ENCODE peak calls at places on chromosomes 3 and 15, in nine cellular contexts. S is cardiac muscle cell, M is esophagus squamous epithelium, F is lower lobe of right lung, Y is heart left ventricle, U is heart right ventricle, P is left ventricle myocardium inferior, N is GM23248, O is HCT116. G is an unnamed sample.

GRCh38 chr15:69537085-69537484 is 84.5 kb downstream of the RPLP1 start:
- DNase-seq in F (no peak), M (no peak), Y (no peak), N (no peak), U (no peak), P (no peak), O (no peak), S (no peak), G (no peak)

GRCh38 chr15:49627407-49627877 is 6.6 kb downstream of the DTWD1 start:
- DNase-seq in F (no peak), M (no peak), O (peak; percentile 56), S (no peak), U (no peak), Y (no peak), P (no peak), N (peak; percentile 92), G (no peak)

GRCh38 chr3:152595975-152596832 is 238.7 kb upstream of the P2RY1 start:
- DNase-seq in Y (no peak), S (peak; percentile 19), O (no peak), F (no peak), P (no peak), U (peak; percentile 71), N (peak; percentile 68), M (no peak), G (no peak)

GRCh38 chr3:74287557-74287956 is 326.9 kb downstream of the CNTN3 start:
- DNase-seq in N (peak; percentile 8), O (no peak), S (no peak), P (no peak), Y (no peak), F (no peak), M (no peak), U (no peak), G (no peak)

GRCh38 chr3:146589899-146590508 is 15.1 kb downstream of the PLSCR5 start:
- DNase-seq in U (peak; percentile 16), F (no peak), M (no peak), N (peak; percentile 73), O (peak; percentile 27), S (peak; percentile 68), P (no peak), Y (no peak), G (no peak)

GRCh38 chr3:49175530-49175929 is 4.1 kb downstream of the KLHDC8B start:
- DNase-seq in Y (no peak), N (no peak), M (no peak), U (no peak), O (no peak), P (no peak), S (no peak), F (no peak), G (no peak)

GRCh38 chr3:9837701-9838582 is 5.9 kb downstream of the RPUSD3 start:
- DNase-seq in O (no peak), Y (no peak), P (no peak), S (no peak), F (no peak), M (no peak), N (no peak), U (no peak), G (no peak)

GRCh38 chr3:168988867-168989266 is 674.6 kb downstream of the MECOM start:
- DNase-seq in S (no peak), M (no peak), U (no peak), O (no peak), P (no peak), N (no peak), F (no peak), Y (no peak), G (no peak)

GRCh38 chr3:123750209-123750608 is 133.9 kb downstream of the MYLK start:
- DNase-seq in O (no peak), S (no peak), M (no peak), N (no peak), P (no peak), F (no peak), Y (no peak), U (no peak), G (no peak)

GRCh38 chr15:100565591-100565990 is 36.4 kb downstream of the LINS1 start:
- DNase-seq in P (no peak), U (no peak), Y (no peak), F (no peak), O (no peak), M (no peak), S (no peak), N (no peak), G (no peak)

GRCh38 chr3:150342951-150343468 is 65.1 kb upstream of the TSC22D2 start:
- DNase-seq in M (no peak), N (peak; percentile 22), U (no peak), P (no peak), F (no peak), O (no peak), S (no peak), Y (no peak), G (no peak)

GRCh38 chr3:152241142-152242067 is 27.3 kb upstream of the MBNL1 start:
- DNase-seq in N (no peak), O (no peak), M (no peak), S (no peak), P (no peak), F (no peak), Y (no peak), U (no peak), G (no peak)

GRCh38 chr15:77037475-77038209 is 33.3 kb downstream of the TSPAN3 start:
- DNase-seq in O (no peak), S (no peak), F (peak; percentile 34), N (no peak), U (no peak), P (no peak), Y (peak; percentile 61), M (no peak), G (peak; percentile 74)

GRCh38 chr3:32435911-32436815 is 44.5 kb downstream of the CMTM7 start:
- DNase-seq in M (no peak), Y (no peak), O (no peak), N (peak; percentile 30), U (no peak), P (no peak), S (peak; percentile 74), F (no peak), G (no peak)

GRCh38 chr3:69113536-69113935 is 8.9 kb downstream of the LMOD3 start:
- DNase-seq in S (no peak), U (no peak), F (no peak), N (peak; percentile 38), M (no peak), P (no peak), Y (no peak), O (no peak), G (no peak)

GRCh38 chr3:194775266-194775665 is 89.6 kb downstream of the FAM43A start:
- DNase-seq in Y (no peak), O (no peak), M (no peak), P (no peak), U (no peak), F (no peak), S (no peak), N (no peak), G (no peak)

GRCh38 chr15:74490339-74490689 is 29.4 kb upstream of the UBL7 start:
- DNase-seq in P (no peak), M (no peak), O (no peak), F (no peak), U (no peak), N (no peak), S (no peak), Y (no peak), G (no peak)

DNA sequence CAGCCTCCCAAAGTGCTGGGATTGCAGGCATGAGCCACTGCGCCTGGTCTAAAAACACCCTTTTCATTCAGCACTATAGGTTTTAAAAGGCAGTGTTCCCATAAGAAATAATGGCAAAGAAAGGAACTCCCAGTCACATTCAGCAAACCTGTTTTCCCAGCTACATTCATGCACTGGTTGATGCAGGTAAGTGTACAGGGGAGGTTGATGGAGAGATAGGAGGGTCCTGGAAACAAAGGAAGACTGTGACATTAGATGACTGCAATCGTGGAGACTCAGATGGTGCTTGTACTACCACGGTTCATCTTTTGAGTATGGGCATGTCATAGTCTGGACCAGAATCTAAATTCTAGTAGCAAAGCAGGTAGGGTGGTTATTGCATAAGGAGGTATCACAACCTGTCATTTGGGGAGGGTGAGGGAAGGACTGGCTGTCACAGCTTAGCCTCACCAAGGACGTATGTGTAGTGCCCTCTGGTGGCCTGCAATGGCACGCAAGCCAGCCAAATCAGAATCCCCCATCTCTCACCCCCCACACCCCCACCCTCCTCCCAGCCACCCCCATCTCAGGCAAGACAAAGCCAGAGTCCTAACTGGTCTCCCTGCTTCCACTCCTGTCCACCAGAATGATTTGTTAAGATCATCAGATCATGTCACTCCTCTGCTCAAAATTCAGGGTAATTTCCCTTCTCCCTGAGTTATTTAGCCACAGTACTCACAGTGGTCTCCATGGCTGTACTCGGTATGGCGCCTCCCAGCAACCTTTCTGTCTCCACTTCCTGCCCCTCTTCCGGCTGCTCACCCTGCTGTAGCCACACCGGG is 28.8 kb upstream of the UBL7 start:
- DNase-seq in N (peak; percentile 60), U (peak; percentile 32), F (peak; percentile 61), P (peak; percentile 42), O (peak; percentile 48), M (no peak), Y (no peak), S (peak; percentile 66), G (peak; percentile 84)
- H3K27ac ChIP-seq in N (no peak overlapping the region), U (no peak overlapping the region), F (no peak overlapping the region), P (no peak overlapping the region), O (no peak overlapping the region), M (no peak overlapping the region), Y (no peak overlapping the region), S (no peak overlapping the region), G (no peak overlapping the region)

GRCh38 chr3:182165234-182165633 is 453.5 kb downstream of the SOX2 start:
- DNase-seq in U (no peak), N (no peak), Y (no peak), M (no peak), O (no peak), P (no peak), S (peak; percentile 36), F (peak; percentile 50), G (no peak)
- H3K4me3 ChIP-seq in U (no peak overlapping the region), N (no peak overlapping the region), Y (no peak overlapping the region), M (no peak overlapping the region), O (no peak overlapping the region), P (no peak overlapping the region), S (no peak overlapping the region), F (no peak overlapping the region), G (no peak overlapping the region)

GRCh38 chr3:147713234-147714133 is 304.3 kb downstream of the ZIC1 start:
- DNase-seq in Y (no peak), P (no peak), F (no peak), N (no peak), S (peak; percentile 43), U (no peak), O (no peak), M (no peak), G (no peak)
- H3K27ac ChIP-seq in Y (peak overlapping the region; percentile 49), P (peak overlapping the region; percentile 57), F (no peak overlapping the region), N (no peak overlapping the region), S (peak overlapping the region; percentile 92), U (no peak overlapping the region), O (no peak overlapping the region), M (no peak overlapping the region), G (no peak overlapping the region)

DNA sequence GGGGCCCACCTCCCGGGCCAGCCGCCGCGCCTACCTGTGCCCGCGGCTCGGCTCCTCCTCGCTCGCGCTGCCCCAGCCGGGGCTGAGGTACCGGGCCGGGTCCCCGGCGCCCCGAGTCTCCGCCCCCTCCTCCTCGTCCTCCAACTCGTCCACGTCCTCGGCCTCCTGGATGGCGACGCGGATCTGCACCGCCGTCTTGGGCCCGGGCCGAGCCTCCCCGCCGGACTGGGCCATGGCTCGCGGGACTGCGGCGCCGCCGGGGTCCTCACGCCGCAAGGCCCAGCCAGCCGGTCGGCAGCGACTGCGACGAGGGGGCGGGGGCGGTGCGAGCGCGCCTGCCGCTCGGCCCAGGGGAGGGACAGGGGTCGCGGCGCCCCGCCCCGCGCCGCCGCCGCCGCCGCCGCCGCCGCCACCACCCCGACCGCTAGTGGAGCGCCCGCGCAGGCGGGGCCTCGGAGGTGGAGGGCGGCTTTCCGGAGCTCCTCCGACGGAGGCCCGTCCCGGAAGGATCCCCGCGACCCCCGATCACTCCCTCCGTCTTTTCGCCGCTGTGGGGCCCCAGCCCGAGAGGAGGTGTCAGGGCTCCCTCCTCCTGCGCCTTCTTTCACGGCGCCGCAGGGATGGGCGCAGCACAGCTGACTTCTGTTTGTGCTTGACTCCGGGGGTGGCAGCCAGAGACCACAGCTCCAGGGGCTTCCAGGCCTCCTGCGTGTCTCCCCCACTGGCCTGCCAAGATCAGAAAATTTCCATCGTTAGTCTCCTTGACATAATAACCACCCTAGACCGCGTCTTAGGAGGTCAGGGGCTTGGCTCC is at the start of gene LARP6:
- DNase-seq in Y (peak; percentile 82), M (no peak), S (peak; percentile 88), P (peak; percentile 76), O (no peak), F (peak; percentile 46), N (peak; percentile 74), U (peak; percentile 62), G (no peak)
- H3K4me3 ChIP-seq in Y (peak within 1 kb of the TSS; percentile 69), M (peak within 1 kb of the TSS; percentile 66), S (peak within 1 kb of the TSS; percentile 82), P (peak within 1 kb of the TSS; percentile 88), O (peak within 1 kb of the TSS; percentile 69), F (peak within 1 kb of the TSS; percentile 67), N (peak within 1 kb of the TSS; percentile 90), U (peak within 1 kb of the TSS; percentile 89), G (peak within 1 kb of the TSS; percentile 45)

G was measured in spleen.